ENCODE peak calls at places on chromosome 9, in four cellular contexts. I, H, O and N are unnamed samples.

GRCh38 chr9:33718987-33719386 is 76.4 kb upstream of the PRSS3 start:
- DNase-seq in I (peak), H (peak), O (peak), N (peak)

GRCh38 chr9:112615584-112616271 is 102.2 kb downstream of the INIP start:
- DNase-seq in I (no peak), H (no peak), O (no peak), N (no peak)

GRCh38 chr9:97831843-97832636 is 21.0 kb upstream of the FOXE1 start:
- DNase-seq in O (no peak), I (peak), H (no peak), N (no peak)

GRCh38 chr9:125911861-125912260 is 164.7 kb downstream of the PBX3 start:
- DNase-seq in I (no peak), O (no peak), H (no peak), N (no peak)

GRCh38 chr9:27125936-27126335 is 16.9 kb downstream of the TEK start:
- DNase-seq in H (no peak), O (no peak), I (no peak), N (no peak)

GRCh38 chr9:93826209-93826608 is 128.9 kb downstream of the BARX1 start:
- DNase-seq in H (no peak), O (no peak), I (no peak), N (no peak)

GRCh38 chr9:80143899-80144298 is 572.1 kb downstream of the TLE4 start:
- DNase-seq in O (no peak), H (no peak), I (no peak), N (no peak)

GRCh38 chr9:71729816-71730526 is 38.3 kb downstream of the CEMIP2 start:
- DNase-seq in O (no peak), H (no peak), I (no peak), N (no peak)

GRCh38 chr9:119221281-119221680 is 148.0 kb downstream of the BRINP1 start:
- DNase-seq in I (no peak), H (no peak), O (no peak), N (no peak)

GRCh38 chr9:8474937-8475336 is 675.4 kb upstream of the DMAC1 start:
- DNase-seq in O (no peak), I (no peak), H (no peak), N (no peak)

GRCh38 chr9:93017621-93018020 is 40.9 kb upstream of the SUSD3 start:
- DNase-seq in H (no peak), I (no peak), O (peak), N (no peak)

GRCh38 chr9:114258866-114259799 is 63.8 kb upstream of the ORM1 start:
- DNase-seq in O (no peak), H (no peak), I (no peak), N (no peak)

GRCh38 chr9:91716815-91717214 is 233.2 kb downstream of the ROR2 start:
- DNase-seq in H (no peak), O (no peak), I (no peak), N (no peak)

GRCh38 chr9:113343732-113344231 is 3.7 kb upstream of the WDR31 start:
- DNase-seq in O (peak), H (peak), I (no peak), N (peak)

GRCh38 chr9:105608685-105609598 is 51.0 kb downstream of the FKTN start:
- DNase-seq in O (no peak), H (no peak), I (peak), N (no peak)

GRCh38 chr9:96719538-96720315 is 58.2 kb downstream of the ZNF510 start:
- DNase-seq in I (no peak), O (no peak), H (no peak), N (no peak)

GRCh38 chr9:82168585-82168984 is 180.0 kb downstream of the SPATA31D1 start:
- DNase-seq in I (no peak), H (peak), O (no peak), N (no peak)

GRCh38 chr9:111484564-111484878 is 338 bp upstream of the ECPAS start:
- DNase-seq in I (no peak), O (no peak), H (no peak), N (no peak)

GRCh38 chr9:75540185-75540584 is 350.3 kb upstream of the PCSK5 start:
- DNase-seq in H (no peak), O (no peak), I (no peak), N (no peak)

GRCh38 chr9:75541778-75542177 is 348.7 kb upstream of the PCSK5 start:
- DNase-seq in O (no peak), I (no peak), H (no peak), N (no peak)

GRCh38 chr9:75545292-75545691 is 345.2 kb upstream of the PCSK5 start:
- DNase-seq in O (no peak), H (no peak), I (no peak), N (no peak)

DNA sequence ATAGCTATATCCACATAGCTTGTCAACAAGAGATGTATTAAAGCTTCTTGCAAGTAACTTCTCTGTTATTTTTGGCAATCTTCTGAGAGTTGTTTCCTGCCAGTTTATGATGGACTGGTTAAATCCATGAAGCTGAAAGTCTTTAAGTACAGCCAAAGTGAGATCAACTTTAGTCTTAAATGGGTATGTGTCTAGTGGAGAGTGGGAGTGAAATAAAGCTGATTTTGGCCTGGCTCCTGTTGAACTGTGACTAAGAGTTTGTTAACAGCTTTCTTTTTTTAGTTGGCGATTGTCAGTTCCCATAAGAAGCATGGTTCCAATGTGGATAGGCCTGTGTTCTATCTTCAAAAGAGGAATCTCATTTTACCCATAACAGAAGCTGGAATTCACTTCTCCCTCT is 350.9 kb upstream of the PCSK5 start:
- DNase-seq in I (no peak), O (no peak), H (no peak), N (no peak)
- H3K27ac ChIP-seq in I (no peak), O (peak), H (no peak), N (no peak)

DNA sequence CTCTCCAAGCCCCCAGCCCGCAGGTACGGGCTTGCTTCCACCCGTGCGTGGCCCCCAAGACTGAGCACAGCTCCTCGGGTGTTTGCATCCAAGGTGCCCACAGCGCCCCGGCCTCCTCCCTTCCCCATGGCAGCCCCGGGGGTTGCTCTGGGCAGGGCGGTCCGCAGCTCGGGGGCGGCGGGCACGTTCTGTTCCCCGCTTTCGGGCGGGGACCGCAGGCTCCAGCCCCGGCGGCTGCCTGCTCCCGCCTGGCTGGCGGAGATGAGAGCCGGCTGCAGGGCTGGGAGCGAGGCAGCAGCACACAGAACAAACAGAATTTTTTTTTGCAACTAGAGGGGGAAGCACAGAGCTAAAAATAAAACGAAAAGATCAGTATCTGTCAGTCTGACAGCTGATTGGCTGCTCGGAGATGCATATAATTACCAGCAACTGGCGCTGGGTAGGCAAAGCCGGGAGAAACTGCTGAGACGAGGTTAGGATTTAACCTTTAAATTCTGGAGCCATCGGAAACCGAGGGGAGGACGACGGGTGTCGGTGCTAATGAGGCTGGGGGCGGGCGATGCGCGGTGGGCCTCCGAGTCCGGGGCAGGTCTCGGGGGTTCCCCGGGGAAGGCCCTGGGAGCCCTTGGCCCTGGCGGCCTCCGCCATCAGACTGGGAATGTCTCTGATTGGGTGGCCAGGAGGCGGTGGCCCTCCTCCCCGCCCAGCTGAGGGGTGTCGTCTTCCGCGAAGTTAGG is 142.7 kb upstream of the IER5L start:
- DNase-seq in I (peak), O (peak), H (peak), N (peak)
- TF ChIP-seq CTCF in I (no peak), O (no peak), H (no peak), N (peak)

DNA sequence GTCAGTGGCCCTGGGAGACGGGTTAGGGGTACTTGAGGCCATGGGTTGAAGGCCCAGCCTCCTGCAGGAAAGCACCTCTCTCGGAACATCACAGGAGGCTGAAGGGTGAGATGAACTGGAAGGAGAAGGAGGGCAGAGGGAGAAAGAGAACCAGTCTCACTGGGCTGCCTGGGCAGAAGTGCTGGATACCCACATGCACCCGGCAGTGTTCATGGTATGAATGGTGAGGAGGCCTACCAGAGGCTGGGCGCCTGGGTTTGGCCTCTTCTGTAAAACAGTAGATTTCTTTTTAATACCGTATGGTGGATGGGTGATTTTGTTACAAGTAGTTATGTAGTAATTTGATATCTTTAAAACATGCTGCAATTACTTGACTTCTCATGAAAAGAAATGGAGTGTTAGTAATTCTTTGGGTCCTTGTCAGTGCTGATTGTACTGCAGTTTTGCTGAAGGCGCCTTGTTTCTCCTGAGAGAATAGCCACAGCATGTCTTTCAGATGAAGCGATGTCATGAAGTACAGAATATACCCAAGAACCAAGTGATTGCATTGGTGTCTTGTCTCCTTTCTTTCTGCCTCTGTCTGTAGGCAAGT is 258.6 kb downstream of the FANCC start:
- DNase-seq in H (no peak), I (no peak), O (no peak), N (no peak)
- H3K27ac ChIP-seq in H (peak), I (no peak), O (peak), N (peak)

GRCh38 chr9:70578720-70579119 is 164.3 kb upstream of the KLF9 start:
- DNase-seq in H (no peak), O (no peak), I (no peak), N (no peak)
- TF ChIP-seq CTCF in H (no peak), O (no peak), I (no peak), N (no peak)

GRCh38 chr9:134896834-134897583 is 16.4 kb downstream of the FCN2 start:
- DNase-seq in I (no peak), O (no peak), H (no peak), N (no peak)

GRCh38 chr9:134895849-134896833 is 15.5 kb downstream of the FCN2 start:
- DNase-seq in O (peak), H (peak), I (no peak), N (peak)

GRCh38 chr9:134892820-134893420 is 12.3 kb downstream of the FCN2 start:
- DNase-seq in H (no peak), I (no peak), O (no peak), N (no peak)

GRCh38 chr9:134894136-134894860 is 13.7 kb downstream of the FCN2 start:
- DNase-seq in I (no peak), O (no peak), H (no peak), N (no peak)

GRCh38 chr9:134895103-134895502 is 14.5 kb downstream of the FCN2 start:
- DNase-seq in I (no peak), O (peak), H (peak), N (no peak)
- H3K27ac ChIP-seq in I (no peak), O (no peak), H (peak), N (peak)

GRCh38 chr9:129145841-129146292 is 32.2 kb downstream of the IER5L start:
- DNase-seq in O (no peak), I (no peak), H (no peak), N (peak)
- TF ChIP-seq CTCF in O (no peak), I (no peak), H (no peak), N (no peak)

DNA sequence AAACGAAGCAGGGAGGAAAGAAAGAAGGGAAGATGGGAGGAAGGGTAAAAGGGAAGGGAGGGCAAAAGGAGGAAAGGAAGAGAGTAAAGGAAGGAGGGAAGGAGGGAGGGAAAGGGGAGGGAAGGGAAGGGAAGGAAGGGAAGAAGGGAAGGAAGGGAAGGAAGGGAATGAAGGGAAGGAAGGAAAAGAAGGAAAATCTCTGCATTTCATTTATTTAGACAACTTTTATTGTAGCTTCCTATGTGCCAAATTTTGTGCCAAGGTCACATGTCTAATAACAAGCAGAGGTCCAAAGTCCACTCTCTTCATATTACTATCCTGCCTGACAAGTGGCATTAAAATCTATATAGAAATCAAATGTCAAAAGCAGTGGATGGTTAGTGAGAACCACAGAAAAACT is 2.6 kb upstream of the OR13C3 start:
- DNase-seq in I (no peak), O (no peak), H (no peak), N (no peak)
- H3K27ac ChIP-seq in I (no peak), O (no peak), H (no peak), N (no peak)